ENCODE peak calls at places on chromosome 15, in seven cellular contexts. K is thyroid gland, U is hepatocyte, S is GM12878, V is left ventricle myocardium inferior, M is astrocyte, T is breast epithelium. X is an unnamed sample. For H3K27me3, the result is how much of the 10 kb centered on the place peaks cover.

GRCh38 chr15:92803852-92804609 is 96.1 kb upstream of the CHD2 start:
- DNase-seq in K (peak), U (peak), T (peak), S (peak), V (peak), M (peak), X (peak)

GRCh38 chr15:61327019-61327631 is 98.0 kb upstream of the RORA start:
- DNase-seq in K (peak), T (no peak), M (no peak), U (no peak), V (peak), S (peak), X (peak)

GRCh38 chr15:27492021-27492621 is 521.1 kb downstream of the GABRG3 start:
- DNase-seq in V (no peak), K (peak), U (no peak), S (no peak), M (peak), T (no peak), X (no peak)

GRCh38 chr15:70027518-70027917 is 70.2 kb downstream of the TLE3 start:
- DNase-seq in U (no peak), K (no peak), V (no peak), T (peak), M (no peak), S (no peak), X (no peak)

GRCh38 chr15:47903369-47903768 is 186.1 kb downstream of the SEMA6D start:
- DNase-seq in M (no peak), T (no peak), V (no peak), S (no peak), U (no peak), K (no peak), X (no peak)

GRCh38 chr15:44489464-44489863 is 47.5 kb upstream of the EIF3J start:
- DNase-seq in M (peak), V (no peak), S (no peak), K (no peak), U (no peak), T (no peak), X (peak)

GRCh38 chr15:25192651-25193050 is 237.9 kb downstream of the SNRPN start:
- DNase-seq in T (no peak), M (no peak), V (no peak), U (no peak), S (no peak), K (no peak), X (no peak)

GRCh38 chr15:29034593-29035364 is 149.0 kb downstream of the APBA2 start:
- DNase-seq in V (no peak), T (no peak), U (no peak), S (no peak), M (no peak), K (no peak), X (no peak)

GRCh38 chr15:71515375-71516186 is 294.8 kb upstream of the NR2E3 start:
- DNase-seq in V (no peak), T (no peak), S (no peak), M (peak), U (peak), K (no peak), X (no peak)

GRCh38 chr15:70770863-70771262 is 7.5 kb upstream of the UACA start:
- DNase-seq in T (no peak), K (no peak), S (no peak), V (no peak), U (no peak), M (no peak), X (peak)

GRCh38 chr15:51318382-51319150 is 19.8 kb downstream of the CYP19A1 start:
- DNase-seq in V (no peak), S (no peak), K (no peak), M (peak), U (no peak), T (no peak), X (no peak)

GRCh38 chr15:87597346-87598052 is 659.0 kb downstream of the NTRK3 start:
- DNase-seq in K (no peak), V (no peak), S (no peak), T (no peak), U (no peak), M (no peak), X (no peak)

GRCh38 chr15:34755419-34755773 is 598 bp upstream of the GJD2 start:
- DNase-seq in V (no peak), T (no peak), S (no peak), K (no peak), M (no peak), U (no peak), X (no peak)

GRCh38 chr15:93179704-93180103 is 90.7 kb upstream of the RGMA start:
- DNase-seq in T (no peak), M (peak), K (no peak), U (peak), V (no peak), S (no peak), X (no peak)

GRCh38 chr15:95981209-95981608 is 349.3 kb upstream of the NR2F2 start:
- DNase-seq in V (no peak), K (no peak), U (no peak), M (no peak), T (no peak), S (no peak), X (no peak)

GRCh38 chr15:25177955-25178801 is 223.4 kb downstream of the SNRPN start:
- DNase-seq in M (no peak), S (no peak), T (peak), V (peak), K (no peak), U (peak), X (no peak)

DNA sequence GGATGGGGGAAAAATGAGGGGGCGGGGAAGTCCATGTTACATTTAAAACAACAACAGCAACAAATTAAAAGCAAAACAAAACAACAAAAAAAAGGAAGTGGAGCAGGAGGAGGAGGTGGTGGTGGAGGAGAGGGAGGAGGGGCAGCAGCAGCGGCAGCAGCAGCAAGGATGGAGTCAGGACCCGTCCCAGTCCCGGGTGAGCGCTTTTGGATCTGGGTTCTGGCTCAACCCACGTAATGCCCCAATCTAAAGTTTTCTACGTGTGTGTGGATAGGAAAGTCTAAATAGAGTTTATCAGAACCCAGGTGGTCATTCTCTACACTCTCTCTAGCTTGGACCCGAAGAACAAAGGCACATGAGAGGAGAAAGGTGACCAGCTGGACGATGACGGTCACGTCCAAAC is 721 bp upstream of the ISL2 start:
- DNase-seq in S (no peak), U (no peak), V (no peak), T (no peak), M (no peak), K (no peak), X (no peak)
- H3K4me3 ChIP-seq in S (peak), U (peak), V (peak), T (no peak), M (no peak), K (no peak), X (peak)

GRCh38 chr15:91559066-91559465 is 294.4 kb upstream of the SLCO3A1 start:
- DNase-seq in M (no peak), T (no peak), V (no peak), S (no peak), U (no peak), K (no peak), X (no peak)

GRCh38 chr15:91553455-91553854 is 300.1 kb upstream of the SLCO3A1 start:
- DNase-seq in T (no peak), K (peak), S (no peak), M (no peak), U (no peak), V (no peak), X (no peak)

GRCh38 chr15:91552555-91552954 is 301.0 kb upstream of the SLCO3A1 start:
- DNase-seq in S (no peak), V (no peak), K (no peak), U (no peak), T (no peak), M (peak), X (no peak)

GRCh38 chr15:91549581-91549980 is 303.9 kb upstream of the SLCO3A1 start:
- DNase-seq in T (no peak), M (no peak), U (no peak), V (no peak), K (no peak), S (no peak), X (no peak)

GRCh38 chr15:91555307-91555706 is 298.2 kb upstream of the SLCO3A1 start:
- DNase-seq in K (no peak), T (no peak), M (no peak), V (no peak), U (no peak), S (no peak), X (no peak)
- H3K27me3 ChIP-seq in K (under half), T (under half), M (under half), V (under half), U (under half), S (under half), X (under half)

GRCh38 chr15:75335705-75336355 is at the start of gene COMMD4:
- DNase-seq in S (no peak), V (peak), M (peak), T (peak), U (peak), K (peak), X (peak)
- TF ChIP-seq CTCF in S (no peak), V (no peak), M (no peak), T (no peak), U (no peak), K (no peak), X (no peak)

GRCh38 chr15:68751622-68752021 is 69.1 kb downstream of the ANP32A start:
- DNase-seq in M (no peak), T (no peak), U (no peak), K (no peak), V (no peak), S (no peak), X (no peak)

GRCh38 chr15:68755731-68756130 is 65.0 kb downstream of the ANP32A start:
- DNase-seq in M (no peak), K (no peak), V (no peak), T (no peak), S (no peak), U (no peak), X (no peak)
- H3K4me3 ChIP-seq in M (no peak), K (no peak), V (no peak), T (no peak), S (no peak), U (no peak), X (no peak)

DNA sequence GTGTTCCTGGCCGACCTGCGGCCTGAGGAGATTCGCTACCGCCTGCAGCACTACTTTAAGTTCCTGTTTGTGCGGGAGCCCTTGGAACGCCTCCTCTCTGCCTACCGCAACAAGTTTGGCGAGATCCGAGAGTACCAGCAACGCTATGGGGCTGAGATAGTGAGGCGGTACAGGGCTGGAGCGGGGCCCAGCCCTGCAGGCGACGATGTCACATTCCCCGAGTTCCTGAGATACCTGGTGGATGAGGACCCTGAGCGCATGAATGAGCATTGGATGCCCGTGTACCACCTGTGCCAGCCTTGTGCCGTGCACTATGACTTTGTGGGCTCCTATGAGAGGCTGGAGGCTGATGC is 970 bp downstream of the CHST14 start:
- DNase-seq in K (peak), U (peak), V (no peak), T (no peak), S (no peak), M (peak), X (no peak)
- H3K27me3 ChIP-seq in K (under half), U (under half), V (under half), T (under half), S (under half), M (under half), X (under half)

GRCh38 chr15:67164811-67165652 is 89.4 kb downstream of the AAGAB start:
- DNase-seq in U (no peak), M (peak), V (peak), S (no peak), K (peak), T (no peak), X (no peak)
- TF ChIP-seq CTCF in U (no peak), M (no peak), V (no peak), S (no peak), K (no peak), T (no peak), X (no peak)

GRCh38 chr15:99487337-99487730 is 78.5 kb upstream of the MEF2A start:
- DNase-seq in T (no peak), U (no peak), S (no peak), M (no peak), K (no peak), V (no peak), X (no peak)
- H3K4me3 ChIP-seq in T (no peak), U (no peak), S (no peak), M (no peak), K (no peak), V (no peak), X (no peak)

DNA sequence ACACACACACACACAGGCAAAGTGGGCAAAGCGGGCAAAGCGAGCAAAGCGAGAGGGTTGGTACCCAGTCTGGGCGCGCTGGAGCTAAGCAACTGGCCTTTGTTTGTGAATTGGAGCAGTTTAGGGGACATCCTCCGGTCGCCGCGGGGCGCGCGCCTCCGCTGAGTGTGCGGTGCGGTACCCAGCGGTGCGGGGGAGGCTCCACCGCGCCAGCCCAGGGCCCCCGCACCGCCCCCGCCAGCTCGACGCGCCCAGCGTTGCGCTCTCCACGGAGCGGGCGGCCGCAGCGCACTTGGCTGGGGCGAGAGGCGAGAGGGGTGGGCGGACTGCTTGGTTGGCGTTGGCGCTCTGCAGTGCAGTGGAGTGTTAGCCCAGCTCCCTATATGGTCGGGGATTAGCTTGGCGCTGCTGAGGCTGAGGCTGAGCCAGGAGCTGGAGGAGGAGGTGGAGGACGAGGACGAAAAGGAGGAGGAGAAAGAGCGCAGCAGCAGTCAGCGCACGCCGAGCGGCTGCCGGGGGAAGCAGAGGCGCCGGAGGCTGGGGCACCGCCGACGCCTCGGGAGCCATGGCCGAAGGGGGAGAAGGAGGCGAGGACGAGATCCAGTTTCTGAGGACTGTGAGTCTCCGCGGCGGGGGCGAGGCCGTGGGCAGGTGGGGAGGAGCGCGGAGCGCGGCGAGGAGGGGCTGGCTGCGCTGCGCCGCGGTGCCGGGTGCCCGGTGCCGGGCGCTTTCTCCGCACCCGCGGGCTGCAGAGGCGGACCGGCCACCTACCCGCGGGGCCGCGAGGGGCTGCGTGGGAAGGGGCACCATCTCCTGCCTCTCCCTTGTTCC is at the start of gene RYR3:
- DNase-seq in M (peak), U (peak), K (peak), S (no peak), T (no peak), V (no peak), X (peak)
- H3K27me3 ChIP-seq in M (under half), U (half or more), K (under half), S (under half), T (under half), V (half or more), X (under half)

DNA sequence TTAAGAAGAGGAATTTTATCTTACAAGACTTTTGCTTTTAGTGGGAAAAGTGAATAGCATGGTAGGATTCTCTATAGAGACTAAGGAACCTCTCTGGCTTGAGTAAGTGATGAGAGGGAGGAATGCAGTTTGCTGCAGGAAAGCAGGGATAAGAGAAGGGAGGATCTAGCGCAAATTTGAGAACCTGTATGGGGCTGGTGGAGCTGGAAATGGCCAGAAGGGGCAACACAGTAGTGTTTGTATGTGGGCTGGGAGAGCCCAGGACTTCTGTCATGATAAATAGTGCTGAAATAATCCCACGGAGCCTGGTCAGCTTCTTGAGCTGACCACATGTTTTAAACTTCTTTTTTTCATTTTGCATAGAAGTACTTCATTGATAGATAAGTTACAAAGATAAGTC is 11.1 kb upstream of the SHC4 start:
- DNase-seq in U (no peak), T (no peak), V (no peak), S (no peak), M (no peak), K (no peak), X (no peak)
- TF ChIP-seq CTCF in U (no peak), T (no peak), V (no peak), S (no peak), M (peak), K (no peak), X (no peak)

GRCh38 chr15:52706091-52706490 is 26.9 kb upstream of the ATOSA start:
- DNase-seq in M (no peak), V (no peak), T (no peak), K (no peak), S (no peak), U (no peak), X (peak)

GRCh38 chr15:52714968-52715367 is 35.8 kb upstream of the ATOSA start:
- DNase-seq in K (no peak), M (no peak), S (no peak), V (no peak), U (no peak), T (no peak), X (no peak)

GRCh38 chr15:52710710-52711107 is 31.5 kb upstream of the ATOSA start:
- DNase-seq in V (no peak), S (no peak), T (no peak), M (no peak), U (no peak), K (no peak), X (no peak)

GRCh38 chr15:52710050-52710709 is 31.0 kb upstream of the ATOSA start:
- DNase-seq in S (peak), T (no peak), V (no peak), M (no peak), U (no peak), K (no peak), X (peak)

GRCh38 chr15:52709172-52709979 is 30.2 kb upstream of the ATOSA start:
- DNase-seq in U (peak), K (no peak), S (no peak), T (peak), M (no peak), V (no peak), X (peak)
- H3K4me3 ChIP-seq in U (no peak), K (no peak), S (peak), T (no peak), M (no peak), V (no peak), X (no peak)

X was measured in bronchial epithelial cell.